ENCODE peak calls at places on chromosomes 12 and 14, in six cellular contexts. Q is endothelial cell of umbilical vein, M is fibroblast of the aortic adventitia, A is tibial nerve, I is left lung, T is MCF 10A. R is an unnamed sample.

GRCh38 chr14:103706551-103707328 is 8.5 kb downstream of the XRCC3 start:
- DNase-seq in I (no peak), Q (no peak), A (no peak), M (no peak), T (no peak), R (no peak)

GRCh38 chr12:67019070-67019469 is 250.1 kb upstream of the CAND1 start:
- DNase-seq in I (no peak), A (no peak), T (no peak), M (no peak), Q (no peak), R (no peak)

GRCh38 chr14:49962616-49963015 is 69.7 kb downstream of the ARF6 start:
- DNase-seq in M (no peak), I (peak; percentile 59), A (no peak), T (peak; percentile 92), Q (no peak), R (peak; percentile 72)

GRCh38 chr12:42484996-42485395 is 104.5 kb downstream of the PRICKLE1 start:
- DNase-seq in Q (peak; percentile 58), I (no peak), M (peak; percentile 25), T (no peak), A (no peak), R (no peak)

GRCh38 chr12:127803545-127803944 is 463.4 kb upstream of the TMEM132C start:
- DNase-seq in I (no peak), M (peak; percentile 28), Q (no peak), A (no peak), T (no peak), R (no peak)

GRCh38 chr14:77071938-77072388 is 26.1 kb upstream of the CIPC start:
- DNase-seq in I (no peak), M (no peak), A (no peak), T (peak; percentile 80), Q (no peak), R (no peak)

GRCh38 chr14:101181717-101182313 is 278.3 kb upstream of the RTL1 start:
- DNase-seq in Q (no peak), M (no peak), A (no peak), T (no peak), I (no peak), R (peak; percentile 4)

GRCh38 chr12:5780536-5780935 is 164.5 kb downstream of the ANO2 start:
- DNase-seq in I (no peak), A (no peak), Q (peak; percentile 42), T (no peak), M (no peak), R (no peak)

GRCh38 chr14:56422703-56423213 is 156.8 kb upstream of the TMEM260 start:
- DNase-seq in I (peak; percentile 54), A (peak; percentile 54), Q (peak; percentile 84), T (peak; percentile 77), M (peak; percentile 92), R (peak; percentile 31)

GRCh38 chr14:96225745-96226151 is 21.1 kb downstream of the BDKRB2 start:
- DNase-seq in A (no peak), M (peak; percentile 79), T (peak; percentile 42), Q (no peak), I (no peak), R (no peak)

GRCh38 chr12:111842556-111843396 is 748 bp downstream of the MAPKAPK5 start:
- DNase-seq in I (no peak), T (peak; percentile 23), M (peak; percentile 13), A (peak; percentile 5), Q (peak; percentile 37), R (no peak)

GRCh38 chr12:8032242-8033152 is at the start of gene FOXJ2:
- DNase-seq in A (peak; percentile 50), Q (peak; percentile 80), M (peak; percentile 59), T (peak; percentile 72), I (peak; percentile 83), R (peak; percentile 85)
- TF ChIP-seq CTCF in A (no peak), Q (no peak), M (no peak), T (no peak), I (no peak), R (no peak)

GRCh38 chr14:36207500-36207899 is 31.0 kb upstream of the PTCSC3 start:
- DNase-seq in A (no peak), I (no peak), T (peak; percentile 22), Q (no peak), M (peak; percentile 13), R (no peak)
- TF ChIP-seq CTCF in A (no peak), I (peak; percentile 39), T (peak; percentile 48), Q (no peak), M (peak; percentile 34), R (no peak)

GRCh38 chr14:36515105-36515593 is 4.9 kb downstream of the NKX2-1 start:
- DNase-seq in I (no peak), T (no peak), Q (no peak), M (no peak), A (no peak), R (peak; percentile 6)

GRCh38 chr14:36512585-36513003 is 7.4 kb downstream of the NKX2-1 start:
- DNase-seq in T (no peak), M (no peak), Q (no peak), I (no peak), A (no peak), R (no peak)

GRCh38 chr14:36514278-36515104 is 5.5 kb downstream of the NKX2-1 start:
- DNase-seq in T (no peak), M (no peak), I (peak; percentile 41), A (no peak), Q (no peak), R (peak; percentile 6)

GRCh38 chr14:36513012-36513420 is 7.0 kb downstream of the NKX2-1 start:
- DNase-seq in T (no peak), Q (no peak), A (no peak), I (no peak), M (no peak), R (no peak)

GRCh38 chr14:36513451-36514277 is 6.4 kb downstream of the NKX2-1 start:
- DNase-seq in T (no peak), A (no peak), Q (no peak), M (no peak), I (peak; percentile 79), R (peak; percentile 13)
- TF ChIP-seq CTCF in T (no peak), A (no peak), Q (no peak), M (no peak), I (no peak), R (no peak)

DNA sequence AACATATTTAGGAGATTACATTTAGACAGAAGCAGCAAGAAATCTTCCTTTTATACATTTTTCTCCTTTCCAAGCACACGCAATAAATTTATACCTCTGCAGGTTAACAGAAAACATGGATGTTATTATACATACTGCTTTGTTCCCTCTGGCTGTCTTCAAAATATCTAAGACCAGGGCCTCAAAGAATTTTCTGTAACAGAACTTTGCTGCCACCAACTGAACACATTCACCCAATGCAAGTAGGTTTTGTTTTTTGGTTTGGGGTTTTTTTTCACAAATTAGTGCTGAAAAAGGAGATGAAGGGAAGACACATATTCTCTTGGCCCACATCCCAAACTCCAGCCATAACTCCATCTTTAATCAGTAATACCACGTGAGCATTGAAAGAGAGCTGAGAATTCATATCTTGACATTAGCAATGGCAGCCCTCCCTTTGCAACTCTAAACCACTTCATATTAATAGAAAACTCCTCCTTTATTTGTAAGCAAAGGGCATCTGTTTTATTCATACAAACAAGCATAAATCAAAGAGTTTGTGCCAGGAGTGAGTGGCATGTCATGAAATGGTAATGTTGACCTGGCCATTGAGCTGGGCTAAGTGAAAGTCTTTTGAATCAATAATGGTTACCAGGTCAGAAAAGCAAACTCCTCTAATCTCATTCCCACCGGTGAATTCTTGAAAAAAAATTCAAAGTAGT is 150.8 kb upstream of the FSCB start:
- DNase-seq in I (no peak), A (no peak), M (peak; percentile 67), Q (no peak), T (peak; percentile 45), R (no peak)
- TF ChIP-seq CTCF in I (no peak), A (peak; percentile 50), M (peak; percentile 51), Q (no peak), T (peak; percentile 50), R (no peak)

GRCh38 chr14:58398495-58398894 is 2.8 kb downstream of the TOMM20L start:
- DNase-seq in T (no peak), M (no peak), A (no peak), Q (no peak), I (no peak), R (no peak)
- TF ChIP-seq CTCF in T (no peak), M (no peak), A (no peak), Q (no peak), I (no peak), R (no peak)

DNA sequence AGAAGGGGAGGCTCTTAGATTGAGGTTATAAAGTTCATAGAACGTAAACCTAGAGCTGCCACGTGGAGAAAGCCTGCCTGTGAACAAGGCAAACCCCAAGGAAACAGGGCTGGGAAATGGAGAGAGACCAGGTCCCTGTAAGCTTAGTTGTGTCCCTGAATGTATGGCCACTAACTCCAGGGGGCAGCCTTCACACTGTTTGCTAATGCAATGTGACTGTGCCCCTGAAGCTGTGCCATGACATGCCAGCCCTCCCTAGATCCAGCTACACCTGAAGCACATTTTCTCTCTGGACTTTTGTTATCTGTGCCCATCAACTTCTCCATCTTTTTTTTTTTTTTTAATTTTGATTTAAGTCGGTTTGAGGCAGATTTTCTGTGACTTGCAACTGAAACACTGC is 60.6 kb upstream of the TMCC3 start:
- DNase-seq in M (no peak), A (no peak), I (no peak), Q (peak; percentile 29), T (peak; percentile 59), R (peak; percentile 34)
- TF ChIP-seq CTCF in M (peak; percentile 19), A (no peak), I (no peak), Q (peak; percentile 44), T (peak; percentile 18), R (no peak)

DNA sequence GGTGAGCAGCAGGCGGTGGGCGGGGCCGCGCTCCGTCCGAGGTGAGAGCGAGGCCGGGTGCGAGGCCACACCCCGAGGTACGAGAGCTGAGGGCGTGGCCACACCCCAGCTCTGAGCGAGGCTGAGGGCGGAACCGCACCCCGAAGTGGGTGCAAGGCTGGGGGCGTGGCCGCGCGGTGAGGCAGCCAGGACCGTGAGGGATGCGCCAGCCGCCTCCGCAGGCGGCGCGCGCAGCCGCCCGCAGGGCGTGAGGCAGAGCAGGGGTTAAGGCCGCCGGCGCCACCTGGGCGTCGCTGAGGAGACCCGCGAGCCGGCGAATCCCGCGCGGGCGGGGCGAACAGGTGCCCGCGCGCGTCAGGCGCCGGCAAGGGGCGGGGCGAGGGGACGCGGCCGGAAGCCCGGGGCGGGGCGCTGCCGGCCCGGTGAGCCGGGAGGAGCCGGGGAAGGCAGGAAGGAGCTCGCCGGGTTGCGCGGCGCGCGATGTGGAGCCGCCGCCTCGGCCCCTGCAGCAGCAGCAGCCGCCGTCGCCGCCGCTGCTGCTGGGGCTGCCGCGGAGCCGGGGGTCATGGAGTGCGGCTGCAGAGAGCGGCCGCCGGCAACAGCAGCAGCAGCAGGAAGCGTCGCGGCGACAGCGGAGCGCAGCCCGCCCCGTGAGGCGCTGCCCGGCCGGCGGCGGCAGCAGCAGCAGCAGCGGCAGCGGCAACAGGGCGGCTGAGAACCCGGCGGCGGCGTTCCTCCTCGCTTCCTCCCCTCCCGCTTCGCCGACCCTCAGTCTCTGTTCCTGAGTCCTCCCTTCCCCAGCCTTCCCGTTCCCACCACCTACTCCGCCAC is at the start of gene BICDL1:
- DNase-seq in M (peak; percentile 5), I (peak; percentile 88), Q (peak; percentile 25), A (peak; percentile 7), T (peak; percentile 93), R (peak; percentile 97)
- TF ChIP-seq CTCF in M (no peak), I (no peak), Q (no peak), A (no peak), T (no peak), R (no peak)